ENCODE peak calls at places on chromosomes 2 and 18, in six cellular contexts. One of them, this sample, is unnamed. For H3K9me3, the result is how much of the 10 kb centered on the place peaks cover.

GRCh38 chr2:26889796-26890195 is 41.9 kb downstream of the DPYSL5 start:
- DNase-seq in endothelial cell of umbilical vein: no peak
- DNase-seq in GM12878: no peak
- DNase-seq in HepG2: no peak
- DNase-seq in mesenchymal stem cell: no peak
- DNase-seq in neural progenitor cell: no peak
- DNase-seq in this sample: no peak

GRCh38 chr18:48868468-48869466 is 82.0 kb downstream of the SMAD7 start:
- DNase-seq in endothelial cell of umbilical vein: no peak
- DNase-seq in neural progenitor cell: no peak
- DNase-seq in GM12878: peak
- DNase-seq in mesenchymal stem cell: no peak
- DNase-seq in HepG2: peak
- DNase-seq in this sample: peak

GRCh38 chr18:48910972-48911545 is 39.7 kb downstream of the SMAD7 start:
- DNase-seq in mesenchymal stem cell: no peak
- DNase-seq in neural progenitor cell: no peak
- DNase-seq in HepG2: no peak
- DNase-seq in GM12878: no peak
- DNase-seq in endothelial cell of umbilical vein: no peak
- DNase-seq in this sample: no peak

GRCh38 chr2:107412209-107412904 is 414.3 kb upstream of the RGPD4 start:
- DNase-seq in endothelial cell of umbilical vein: no peak
- DNase-seq in HepG2: no peak
- DNase-seq in GM12878: no peak
- DNase-seq in neural progenitor cell: no peak
- DNase-seq in mesenchymal stem cell: no peak
- DNase-seq in this sample: no peak

GRCh38 chr18:10015941-10016819 is 102.4 kb downstream of the VAPA start:
- DNase-seq in HepG2: no peak
- DNase-seq in neural progenitor cell: no peak
- DNase-seq in mesenchymal stem cell: peak
- DNase-seq in endothelial cell of umbilical vein: peak
- DNase-seq in GM12878: no peak
- DNase-seq in this sample: peak

GRCh38 chr2:235836416-235837042 is 331.7 kb downstream of the GBX2 start:
- DNase-seq in neural progenitor cell: peak
- DNase-seq in GM12878: no peak
- DNase-seq in HepG2: no peak
- DNase-seq in mesenchymal stem cell: no peak
- DNase-seq in endothelial cell of umbilical vein: no peak
- DNase-seq in this sample: peak

GRCh38 chr2:88831792-88832248 is 140.3 kb downstream of the RPIA start:
- DNase-seq in neural progenitor cell: no peak
- DNase-seq in endothelial cell of umbilical vein: peak
- DNase-seq in mesenchymal stem cell: no peak
- DNase-seq in HepG2: peak
- DNase-seq in GM12878: no peak
- DNase-seq in this sample: peak

GRCh38 chr2:55482186-55482945 is 37.2 kb upstream of the CFAP36 start:
- DNase-seq in endothelial cell of umbilical vein: peak
- DNase-seq in GM12878: no peak
- DNase-seq in HepG2: no peak
- DNase-seq in mesenchymal stem cell: peak
- DNase-seq in neural progenitor cell: no peak
- DNase-seq in this sample: no peak

GRCh38 chr18:42196651-42197050 is 241.6 kb downstream of the PIK3C3 start:
- DNase-seq in endothelial cell of umbilical vein: no peak
- DNase-seq in GM12878: no peak
- DNase-seq in HepG2: no peak
- DNase-seq in neural progenitor cell: no peak
- DNase-seq in mesenchymal stem cell: peak
- DNase-seq in this sample: peak

GRCh38 chr2:241967096-241967495 is 97.6 kb downstream of the RTP5 start:
- DNase-seq in mesenchymal stem cell: no peak
- DNase-seq in GM12878: no peak
- DNase-seq in endothelial cell of umbilical vein: no peak
- DNase-seq in neural progenitor cell: no peak
- DNase-seq in HepG2: no peak
- DNase-seq in this sample: no peak

GRCh38 chr18:79242246-79242645 is 153.5 kb upstream of the NFATC1 start:
- DNase-seq in HepG2: no peak
- DNase-seq in endothelial cell of umbilical vein: no peak
- DNase-seq in neural progenitor cell: no peak
- DNase-seq in mesenchymal stem cell: no peak
- DNase-seq in GM12878: no peak
- DNase-seq in this sample: no peak

GRCh38 chr2:27655155-27655951 is 8.1 kb downstream of the SUPT7L start:
- DNase-seq in GM12878: no peak
- DNase-seq in endothelial cell of umbilical vein: peak
- DNase-seq in HepG2: no peak
- DNase-seq in mesenchymal stem cell: no peak
- DNase-seq in neural progenitor cell: peak
- DNase-seq in this sample: peak

GRCh38 chr2:109209412-109209811 is 80.4 kb downstream of the SH3RF3 start:
- DNase-seq in HepG2: no peak
- DNase-seq in endothelial cell of umbilical vein: peak
- DNase-seq in mesenchymal stem cell: peak
- DNase-seq in neural progenitor cell: no peak
- DNase-seq in GM12878: no peak
- DNase-seq in this sample: peak

GRCh38 chr2:109208951-109209335 is 79.9 kb downstream of the SH3RF3 start:
- DNase-seq in HepG2: no peak
- DNase-seq in neural progenitor cell: no peak
- DNase-seq in endothelial cell of umbilical vein: no peak
- DNase-seq in mesenchymal stem cell: no peak
- DNase-seq in GM12878: no peak
- DNase-seq in this sample: no peak

GRCh38 chr2:109207201-109207600 is 78.2 kb downstream of the SH3RF3 start:
- DNase-seq in mesenchymal stem cell: no peak
- DNase-seq in endothelial cell of umbilical vein: no peak
- DNase-seq in GM12878: no peak
- DNase-seq in neural progenitor cell: no peak
- DNase-seq in HepG2: no peak
- DNase-seq in this sample: no peak

GRCh38 chr2:109209941-109210340 is 80.9 kb downstream of the SH3RF3 start:
- DNase-seq in HepG2: no peak
- DNase-seq in endothelial cell of umbilical vein: peak
- DNase-seq in GM12878: no peak
- DNase-seq in mesenchymal stem cell: no peak
- DNase-seq in neural progenitor cell: no peak
- DNase-seq in this sample: no peak

DNA sequence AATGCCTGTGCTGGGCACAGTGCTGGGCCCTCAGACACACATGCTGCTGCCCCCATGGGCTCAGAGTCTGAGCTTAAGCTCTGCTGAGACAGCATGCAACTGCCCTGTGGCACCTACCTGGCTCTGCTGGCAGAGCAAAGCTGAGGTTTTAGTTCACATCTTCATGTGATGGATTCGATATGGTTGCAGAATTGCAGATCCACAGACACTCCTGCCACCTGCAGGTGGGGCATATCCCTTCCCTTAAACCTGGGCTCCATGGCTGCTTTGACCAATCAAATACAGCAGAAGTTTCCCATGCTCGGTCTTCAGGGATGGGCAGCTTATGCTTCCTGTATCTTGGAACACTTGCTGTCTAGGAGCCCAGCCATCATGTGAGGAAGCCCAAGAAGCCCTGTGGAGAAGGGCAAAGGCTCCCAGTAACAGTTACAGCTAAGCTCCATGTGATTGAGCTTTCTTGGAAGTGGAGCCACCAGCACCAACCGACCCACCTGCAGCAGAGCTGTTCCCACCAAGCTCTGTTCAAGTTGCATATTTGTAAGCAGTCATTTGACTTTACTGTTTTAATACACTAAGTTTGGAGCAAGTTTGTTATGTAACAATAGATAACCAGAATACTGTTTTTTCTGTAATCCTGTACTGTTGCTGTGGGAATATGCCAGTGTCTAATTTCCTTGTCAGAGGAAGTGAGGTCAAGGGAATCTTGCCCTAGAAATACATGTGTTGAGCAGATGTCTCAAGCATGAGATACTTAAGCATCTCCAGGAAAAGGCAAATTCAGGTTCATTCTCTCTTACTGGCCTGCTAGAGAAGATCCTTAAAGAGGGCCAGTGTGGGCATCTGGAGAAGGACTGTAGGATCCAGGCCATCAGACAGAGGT is 79.3 kb downstream of the SH3RF3 start:
- DNase-seq in neural progenitor cell: no peak
- DNase-seq in endothelial cell of umbilical vein: no peak
- DNase-seq in GM12878: no peak
- DNase-seq in HepG2: no peak
- DNase-seq in mesenchymal stem cell: peak
- DNase-seq in this sample: peak
- H3K9me3 ChIP-seq in neural progenitor cell: under half
- H3K9me3 ChIP-seq in endothelial cell of umbilical vein: under half
- H3K9me3 ChIP-seq in GM12878: under half
- H3K9me3 ChIP-seq in HepG2: under half
- H3K9me3 ChIP-seq in mesenchymal stem cell: under half
- H3K9me3 ChIP-seq in this sample: under half

DNA sequence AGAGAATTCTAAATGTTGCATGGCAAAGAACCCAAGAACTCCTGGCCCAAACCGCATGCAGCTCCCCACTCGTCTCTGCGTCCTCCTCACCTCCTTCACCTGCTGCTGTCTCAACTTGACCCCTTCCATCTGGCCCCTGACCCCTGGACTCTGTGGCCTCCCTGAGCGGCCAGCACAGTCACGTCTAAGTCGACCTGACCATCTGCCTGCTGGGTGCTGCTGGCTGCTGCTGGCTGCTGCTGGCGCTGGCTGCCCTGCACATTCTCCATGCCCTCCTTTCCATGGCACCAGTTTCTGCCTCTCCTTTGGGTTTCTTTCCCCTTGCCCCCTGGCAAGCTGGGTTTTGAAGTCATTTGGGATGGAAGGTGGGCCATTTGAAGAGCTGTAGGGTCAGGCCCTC is 30.1 kb upstream of the ASB1 start:
- DNase-seq in mesenchymal stem cell: no peak
- DNase-seq in endothelial cell of umbilical vein: no peak
- DNase-seq in neural progenitor cell: no peak
- DNase-seq in HepG2: no peak
- DNase-seq in GM12878: no peak
- DNase-seq in this sample: no peak
- H3K9ac ChIP-seq in mesenchymal stem cell: no peak
- H3K9ac ChIP-seq in endothelial cell of umbilical vein: no peak
- H3K9ac ChIP-seq in neural progenitor cell: no peak
- H3K9ac ChIP-seq in HepG2: no peak
- H3K9ac ChIP-seq in GM12878: no peak
- H3K9ac ChIP-seq in this sample: no peak

GRCh38 chr18:35306588-35307250 is 16.7 kb upstream of the ZSCAN30 start:
- DNase-seq in neural progenitor cell: no peak
- DNase-seq in GM12878: no peak
- DNase-seq in mesenchymal stem cell: peak
- DNase-seq in HepG2: no peak
- DNase-seq in endothelial cell of umbilical vein: no peak
- DNase-seq in this sample: no peak
- H3K9me3 ChIP-seq in neural progenitor cell: half or more
- H3K9me3 ChIP-seq in GM12878: under half
- H3K9me3 ChIP-seq in mesenchymal stem cell: half or more
- H3K9me3 ChIP-seq in HepG2: half or more
- H3K9me3 ChIP-seq in endothelial cell of umbilical vein: under half
- H3K9me3 ChIP-seq in this sample: under half

DNA sequence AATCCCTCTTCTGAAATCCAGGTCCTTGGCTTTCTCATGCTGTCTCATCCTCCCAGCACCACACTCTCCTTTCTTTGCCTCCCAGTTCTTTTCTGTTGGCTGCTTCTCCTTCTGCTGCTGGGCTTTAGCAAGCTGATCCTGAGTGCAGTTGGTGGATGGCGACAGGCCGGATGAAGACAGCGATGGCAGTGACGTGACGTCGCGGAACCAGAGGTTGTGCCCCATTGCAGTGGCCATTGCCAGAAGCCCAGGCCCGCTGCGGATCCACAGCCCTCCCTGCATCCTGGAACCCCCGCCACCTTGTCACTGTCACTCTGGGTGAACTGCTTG is 75.2 kb downstream of the EIPR1 start:
- DNase-seq in mesenchymal stem cell: no peak
- DNase-seq in endothelial cell of umbilical vein: no peak
- DNase-seq in HepG2: no peak
- DNase-seq in neural progenitor cell: no peak
- DNase-seq in GM12878: no peak
- DNase-seq in this sample: no peak
- H3K9ac ChIP-seq in mesenchymal stem cell: no peak
- H3K9ac ChIP-seq in endothelial cell of umbilical vein: no peak
- H3K9ac ChIP-seq in HepG2: no peak
- H3K9ac ChIP-seq in neural progenitor cell: no peak
- H3K9ac ChIP-seq in GM12878: no peak
- H3K9ac ChIP-seq in this sample: no peak

This sample was measured in PC-3.